ENCODE peak calls at places on chromosomes 7 and 10, in nine cellular contexts. K, R, U, F, W, D, Z, E and M are unnamed samples.

GRCh38 chr10:97072851-97073665 is 112.7 kb downstream of the SLIT1 start:
- DNase-seq in K (peak), R (peak), U (peak), F (peak), W (no peak), D (peak), Z (peak), E (peak), M (peak)

GRCh38 chr7:12754179-12754578 is 66.7 kb downstream of the ARL4A start:
- DNase-seq in K (no peak), R (no peak), U (no peak), F (no peak), W (no peak), D (no peak), Z (no peak), E (no peak), M (no peak)

GRCh38 chr10:112950714-112951348 is 784 bp downstream of the TCF7L2 start:
- DNase-seq in K (peak), R (peak), U (peak), F (peak), W (peak), D (no peak), Z (peak), E (peak), M (no peak)

GRCh38 chr7:140342732-140343514 is 55.4 kb downstream of the SLC37A3 start:
- DNase-seq in K (peak), R (no peak), U (peak), F (peak), W (no peak), D (peak), Z (no peak), E (peak), M (peak)

GRCh38 chr7:114929570-114929969 is 7.7 kb downstream of the MDFIC start:
- DNase-seq in K (peak), R (no peak), U (no peak), F (no peak), W (no peak), D (no peak), Z (no peak), E (no peak), M (no peak)

GRCh38 chr10:51667992-51668689 is 31.3 kb downstream of the CSTF2T start:
- DNase-seq in K (no peak), R (no peak), U (no peak), F (no peak), W (no peak), D (no peak), Z (no peak), E (no peak), M (no peak)

GRCh38 chr10:21424511-21424910 is 101.0 kb downstream of the SKIDA1 start:
- DNase-seq in K (no peak), R (no peak), U (no peak), F (no peak), W (no peak), D (no peak), Z (no peak), E (no peak), M (no peak)

GRCh38 chr10:92801978-92802872 is 46.1 kb upstream of the EXOC6 start:
- DNase-seq in K (no peak), R (no peak), U (no peak), F (no peak), W (no peak), D (no peak), Z (no peak), E (no peak), M (no peak)

GRCh38 chr10:72011976-72012512 is 47.8 kb downstream of the CHST3 start:
- DNase-seq in K (no peak), R (no peak), U (no peak), F (no peak), W (no peak), D (no peak), Z (no peak), E (no peak), M (no peak)

GRCh38 chr10:110414563-110415309 is 83.0 kb upstream of the DUSP5 start:
- DNase-seq in K (no peak), R (no peak), U (no peak), F (no peak), W (no peak), D (peak), Z (no peak), E (no peak), M (no peak)

GRCh38 chr7:105452085-105452484 is 63.4 kb upstream of the SRPK2 start:
- DNase-seq in K (no peak), R (no peak), U (no peak), F (no peak), W (no peak), D (no peak), Z (no peak), E (no peak), M (no peak)

GRCh38 chr7:55533050-55533728 is 39.1 kb downstream of the VOPP1 start:
- DNase-seq in K (no peak), R (no peak), U (no peak), F (peak), W (no peak), D (no peak), Z (no peak), E (no peak), M (no peak)

GRCh38 chr7:6453737-6454136 is 6.0 kb upstream of the DAGLB start:
- DNase-seq in K (no peak), R (no peak), U (no peak), F (no peak), W (no peak), D (peak), Z (no peak), E (peak), M (no peak)

GRCh38 chr10:84177541-84178386 is 4.2 kb downstream of the GPR15LG start:
- DNase-seq in K (no peak), R (no peak), U (peak), F (peak), W (no peak), D (no peak), Z (no peak), E (no peak), M (no peak)

GRCh38 chr7:158735935-158736334 is 31.3 kb upstream of the NCAPG2 start:
- DNase-seq in K (no peak), R (no peak), U (no peak), F (no peak), W (no peak), D (no peak), Z (no peak), E (no peak), M (no peak)

GRCh38 chr7:47500103-47500563 is 81.8 kb downstream of the TNS3 start:
- DNase-seq in K (no peak), R (no peak), U (no peak), F (no peak), W (no peak), D (peak), Z (no peak), E (peak), M (no peak)

GRCh38 chr10:8306685-8307364 is 252.3 kb downstream of the GATA3 start:
- DNase-seq in K (no peak), R (no peak), U (no peak), F (no peak), W (no peak), D (no peak), Z (no peak), E (no peak), M (no peak)

GRCh38 chr7:111094387-111094786 is 3.5 kb downstream of the LRRN3 start:
- DNase-seq in K (no peak), R (no peak), U (no peak), F (no peak), W (no peak), D (no peak), Z (no peak), E (no peak), M (no peak)

GRCh38 chr7:70097639-70098038 is 499.4 kb downstream of the AUTS2 start:
- DNase-seq in K (no peak), R (no peak), U (no peak), F (no peak), W (no peak), D (no peak), Z (no peak), E (no peak), M (no peak)

GRCh38 chr7:91957236-91957635 is 16.6 kb downstream of the AKAP9 start:
- DNase-seq in K (no peak), R (no peak), U (no peak), F (no peak), W (no peak), D (no peak), Z (no peak), E (no peak), M (no peak)

GRCh38 chr10:124369066-124369465 is 49.7 kb downstream of the OAT start:
- DNase-seq in K (no peak), R (no peak), U (no peak), F (no peak), W (no peak), D (no peak), Z (no peak), E (no peak), M (no peak)

GRCh38 chr10:78749200-78749599 is 319.6 kb upstream of the ZMIZ1 start:
- DNase-seq in K (no peak), R (no peak), U (no peak), F (no peak), W (no peak), D (no peak), Z (no peak), E (no peak), M (no peak)

GRCh38 chr10:89645742-89646172 is 715 bp upstream of the PANK1 start:
- DNase-seq in K (no peak), R (no peak), U (no peak), F (no peak), W (no peak), D (no peak), Z (no peak), E (no peak), M (peak)

DNA sequence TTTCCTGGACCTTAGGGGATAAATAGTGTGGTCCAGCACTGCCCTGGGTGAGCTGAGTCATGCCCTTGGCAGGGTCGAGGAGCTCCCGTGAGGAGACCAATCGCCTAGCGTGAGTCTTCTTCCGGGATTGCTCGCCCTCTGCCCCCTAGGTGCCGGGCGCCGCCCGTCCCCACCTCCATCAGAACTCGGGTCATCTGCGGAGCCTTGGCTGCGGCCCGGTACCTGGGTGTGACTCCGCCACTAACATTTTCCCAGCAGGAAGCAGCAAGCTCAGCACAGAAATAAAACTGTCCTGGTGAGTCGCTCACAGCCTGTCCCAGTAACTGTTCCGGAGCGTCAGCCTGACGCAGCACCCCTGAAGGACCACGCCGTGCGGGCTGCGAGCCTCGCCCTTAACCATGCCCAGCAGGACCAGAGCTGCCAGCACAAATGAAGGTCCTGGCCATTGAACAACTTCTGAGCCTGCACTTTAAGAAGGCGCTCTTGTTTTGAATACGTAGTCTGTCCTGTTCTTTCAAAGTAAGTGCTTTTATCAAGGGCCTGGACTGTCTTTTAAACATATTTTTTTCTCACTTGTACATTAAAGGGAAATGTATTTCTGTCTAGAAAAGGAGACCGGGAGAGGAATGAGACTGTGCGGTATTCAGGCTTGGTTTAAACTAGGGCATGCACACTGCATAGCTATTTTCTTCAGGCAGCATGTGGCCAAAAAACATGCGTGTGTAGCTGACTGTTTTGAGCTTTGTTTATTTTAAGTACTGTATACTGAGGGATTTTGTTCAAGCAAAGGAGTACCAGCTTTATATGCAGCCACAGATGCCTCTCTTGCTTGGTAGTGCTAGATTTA is 136.7 kb downstream of the HECW1 start:
- DNase-seq in K (no peak), R (no peak), U (no peak), F (no peak), W (peak), D (peak), Z (peak), E (peak), M (peak)
- H3K4me3 ChIP-seq in K (no peak), R (no peak), U (no peak), F (no peak), W (no peak), D (peak), Z (peak), E (peak), M (peak)

GRCh38 chr7:98110249-98111022 is 3.8 kb downstream of the LMTK2 start:
- DNase-seq in K (peak), R (peak), U (no peak), F (no peak), W (no peak), D (no peak), Z (no peak), E (no peak), M (peak)
- H3K27ac ChIP-seq in K (no peak), R (peak), U (peak), F (peak), W (peak), D (peak), Z (peak), E (no peak), M (peak)

GRCh38 chr10:87818505-87819273 is 663 bp upstream of the ATAD1 start:
- DNase-seq in K (peak), R (peak), U (peak), F (peak), W (no peak), D (peak), Z (peak), E (peak), M (peak)
- TF ChIP-seq CTCF in K (peak), R (no peak), U (no peak), F (no peak), W (no peak), D (no peak), Z (no peak), E (no peak), M (no peak)

DNA sequence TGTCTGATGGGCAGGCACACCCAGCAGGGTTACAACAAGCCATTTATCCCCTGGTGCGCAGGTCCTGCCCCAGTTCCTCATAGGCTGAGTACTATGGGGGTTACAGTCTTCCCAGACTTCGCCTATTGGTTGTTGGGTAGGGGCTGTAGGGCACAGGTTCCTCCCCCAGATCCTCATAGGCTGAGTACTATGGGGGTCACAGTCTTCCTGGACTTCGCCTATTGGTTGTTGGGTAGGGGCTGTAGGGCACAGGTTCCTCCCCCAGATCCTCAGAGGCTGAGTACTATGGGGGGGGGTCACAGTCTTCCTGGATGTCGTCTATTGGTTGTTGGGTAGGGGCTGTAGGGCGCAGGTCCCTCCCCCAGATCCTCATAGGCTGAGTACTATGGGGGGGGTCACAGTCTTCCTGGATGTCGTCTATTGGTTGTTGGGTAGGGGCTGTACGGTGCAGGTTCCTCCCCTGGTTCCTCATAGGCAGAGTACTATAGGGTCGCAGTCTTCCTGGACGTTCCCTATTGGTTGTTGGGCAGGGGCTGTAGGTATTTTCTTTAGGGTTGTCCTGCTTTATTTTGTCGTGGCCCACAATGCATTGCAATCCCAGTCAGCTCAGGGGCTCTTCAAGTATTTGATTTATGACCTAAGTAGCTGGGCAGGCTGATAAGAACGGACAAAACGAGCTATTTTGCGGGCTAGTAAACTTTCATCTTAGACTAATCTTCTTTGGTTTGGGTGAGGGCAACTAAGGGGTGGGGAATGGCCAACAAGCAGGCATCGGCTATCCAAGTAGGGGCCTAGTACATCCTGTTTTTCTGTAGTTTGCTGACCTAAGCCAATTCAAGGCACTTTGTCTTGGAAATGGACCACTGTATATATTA is 3.4 kb downstream of the LRRC27 start:
- DNase-seq in K (no peak), R (no peak), U (no peak), F (peak), W (no peak), D (no peak), Z (peak), E (peak), M (no peak)
- H3K4me3 ChIP-seq in K (no peak), R (no peak), U (no peak), F (no peak), W (peak), D (no peak), Z (peak), E (no peak), M (no peak)

DNA sequence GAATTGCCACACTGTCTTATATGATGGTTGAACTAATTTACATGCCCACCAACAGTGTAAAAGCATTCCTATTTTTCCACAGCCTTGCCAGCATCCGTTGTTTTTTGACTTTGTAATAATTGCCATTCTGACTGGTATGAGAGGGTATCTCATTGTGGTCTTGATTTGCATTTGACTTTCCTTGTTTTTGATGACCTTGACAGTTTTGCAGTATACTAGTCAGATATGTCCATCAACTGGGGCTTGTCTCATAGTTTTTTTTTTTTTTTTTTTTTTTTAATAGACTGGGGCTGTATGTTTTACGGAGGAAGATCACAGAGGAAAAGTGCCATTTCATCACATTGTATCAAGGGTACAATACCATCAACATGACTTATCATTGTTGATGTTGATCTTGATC is 220.6 kb downstream of the ANK3 start:
- DNase-seq in K (no peak), R (no peak), U (no peak), F (no peak), W (no peak), D (no peak), Z (no peak), E (no peak), M (no peak)
- H3K27ac ChIP-seq in K (no peak), R (no peak), U (no peak), F (no peak), W (no peak), D (no peak), Z (no peak), E (no peak), M (no peak)